ENCODE peak calls at places on chromosomes 12 and 14, in eight cellular contexts. F is GM20000, X is head of caudate nucleus, O is HCT116, P is T-cell, J is endothelial cell, I is HCEC 1CT, T is mesenchymal stem cell. G is an unnamed sample.

GRCh38 chr14:106044515-106044914 is 518.1 kb downstream of the TMEM121 start:
- DNase-seq in F (peak; percentile 16), X (no peak), P (no peak), O (no peak), J (no peak), T (no peak), I (no peak), G (no peak)

GRCh38 chr12:120583478-120584030 is 2.4 kb upstream of the POP5 start:
- DNase-seq in I (peak; percentile 51), F (peak; percentile 87), T (peak; percentile 68), J (peak; percentile 84), P (peak; percentile 81), X (peak; percentile 85), O (peak; percentile 34), G (peak; percentile 47)

GRCh38 chr14:33938131-33938949 is 12.5 kb downstream of the EGLN3 start:
- DNase-seq in P (no peak), X (peak; percentile 65), O (peak; percentile 76), I (no peak), J (peak; percentile 41), T (peak; percentile 2), F (no peak), G (no peak)

GRCh38 chr14:99321955-99322730 is 50.1 kb upstream of the BCL11B start:
- DNase-seq in I (no peak), O (no peak), T (no peak), J (no peak), P (no peak), F (peak; percentile 4), X (no peak), G (no peak)

GRCh38 chr14:94111276-94112095 is 950 bp downstream of the IFI27 start:
- DNase-seq in I (no peak), P (no peak), O (no peak), J (no peak), F (no peak), X (no peak), T (no peak), G (no peak)

GRCh38 chr14:104443391-104444158 is 136.0 kb upstream of the C14orf180 start:
- DNase-seq in J (no peak), P (no peak), T (no peak), O (no peak), X (no peak), F (no peak), I (no peak), G (no peak)

GRCh38 chr14:31492759-31493498 is 5.1 kb upstream of the GPR33 start:
- DNase-seq in P (no peak), F (no peak), O (no peak), T (no peak), J (no peak), I (no peak), X (no peak), G (no peak)

GRCh38 chr12:74689071-74689655 is 151.5 kb downstream of the ATXN7L3B start:
- DNase-seq in P (no peak), J (no peak), O (peak; percentile 47), X (no peak), F (no peak), T (peak; percentile 51), I (peak; percentile 45), G (peak; percentile 61)

GRCh38 chr12:4421590-4422031 is 24.0 kb downstream of the FGF6 start:
- DNase-seq in X (no peak), J (peak; percentile 46), O (peak; percentile 27), T (peak; percentile 47), I (peak; percentile 38), F (peak; percentile 84), P (peak; percentile 4), G (peak; percentile 28)

GRCh38 chr12:88448337-88448944 is 131.8 kb downstream of the KITLG start:
- DNase-seq in F (no peak), X (no peak), P (no peak), I (no peak), T (no peak), O (no peak), J (no peak), G (no peak)

GRCh38 chr14:74275265-74275841 is 27.4 kb downstream of the ABCD4 start:
- DNase-seq in X (no peak), F (no peak), T (peak; percentile 64), I (peak; percentile 77), J (no peak), P (no peak), O (peak; percentile 40), G (peak; percentile 67)

GRCh38 chr12:75345531-75345930 is 11.1 kb downstream of the GLIPR1L1 start:
- DNase-seq in P (no peak), T (no peak), F (no peak), X (no peak), O (peak; percentile 33), J (no peak), I (peak; percentile 32), G (no peak)

GRCh38 chr14:51862839-51863235 is 2.4 kb downstream of the GNG2 start:
- DNase-seq in F (no peak), J (no peak), X (no peak), I (no peak), T (no peak), P (no peak), O (no peak), G (no peak)

G was measured in HFFc6.